ENCODE peak calls at places on chromosomes 4 and X, in four cellular contexts. One of them, this sample, is unnamed.

GRCh38 chr4:123672987-123673386 is 276.4 kb downstream of the SPRY1 start:
- DNase-seq in HepG2: no peak
- DNase-seq in K562: no peak
- DNase-seq in H1: no peak
- DNase-seq in this sample: no peak

GRCh38 chrX:133094098-133094731 is 2.7 kb downstream of the USP26 start:
- DNase-seq in K562: no peak
- DNase-seq in H1: no peak
- DNase-seq in HepG2: no peak
- DNase-seq in this sample: no peak

GRCh38 chrX:15988661-15989603 is 134.3 kb upstream of the AP1S2 start:
- DNase-seq in H1: no peak
- DNase-seq in HepG2: no peak
- DNase-seq in K562: no peak
- DNase-seq in this sample: peak

GRCh38 chrX:100931925-100932285 is 3.2 kb upstream of the XKRX start:
- DNase-seq in H1: no peak
- DNase-seq in HepG2: no peak
- DNase-seq in K562: no peak
- DNase-seq in this sample: no peak

GRCh38 chrX:21741378-21741777 is 16.5 kb downstream of the SMPX start:
- DNase-seq in H1: no peak
- DNase-seq in K562: no peak
- DNase-seq in HepG2: no peak
- DNase-seq in this sample: no peak

GRCh38 chrX:119693996-119694451 is 1.1 kb upstream of the SEPTIN6 start:
- DNase-seq in H1: peak
- DNase-seq in K562: no peak
- DNase-seq in HepG2: no peak
- DNase-seq in this sample: no peak

GRCh38 chr4:95080969-95081368 is 323.2 kb downstream of the BMPR1B start:
- DNase-seq in K562: no peak
- DNase-seq in HepG2: no peak
- DNase-seq in H1: no peak
- DNase-seq in this sample: no peak

GRCh38 chr4:80171251-80171650 is 26.1 kb upstream of the PRDM8 start:
- DNase-seq in HepG2: no peak
- DNase-seq in H1: no peak
- DNase-seq in K562: no peak
- DNase-seq in this sample: no peak

GRCh38 chr4:20641971-20642370 is 58.3 kb upstream of the PACRGL start:
- DNase-seq in K562: no peak
- DNase-seq in HepG2: no peak
- DNase-seq in H1: no peak
- DNase-seq in this sample: no peak

GRCh38 chrX:66638591-66639500 is at the start of gene EDA2R:
- DNase-seq in H1: peak
- DNase-seq in HepG2: peak
- DNase-seq in K562: no peak
- DNase-seq in this sample: peak

GRCh38 chrX:134315893-134316292 is 78.9 kb downstream of the CCDC160 start:
- DNase-seq in H1: no peak
- DNase-seq in K562: no peak
- DNase-seq in HepG2: no peak
- DNase-seq in this sample: no peak

GRCh38 chr4:147955827-147956565 is 224.1 kb downstream of the ARHGAP10 start:
- DNase-seq in H1: no peak
- DNase-seq in HepG2: no peak
- DNase-seq in K562: no peak
- DNase-seq in this sample: no peak

GRCh38 chr4:88215351-88215750 is 56.9 kb upstream of the ABCG2 start:
- DNase-seq in HepG2: no peak
- DNase-seq in K562: no peak
- DNase-seq in H1: no peak
- DNase-seq in this sample: no peak

DNA sequence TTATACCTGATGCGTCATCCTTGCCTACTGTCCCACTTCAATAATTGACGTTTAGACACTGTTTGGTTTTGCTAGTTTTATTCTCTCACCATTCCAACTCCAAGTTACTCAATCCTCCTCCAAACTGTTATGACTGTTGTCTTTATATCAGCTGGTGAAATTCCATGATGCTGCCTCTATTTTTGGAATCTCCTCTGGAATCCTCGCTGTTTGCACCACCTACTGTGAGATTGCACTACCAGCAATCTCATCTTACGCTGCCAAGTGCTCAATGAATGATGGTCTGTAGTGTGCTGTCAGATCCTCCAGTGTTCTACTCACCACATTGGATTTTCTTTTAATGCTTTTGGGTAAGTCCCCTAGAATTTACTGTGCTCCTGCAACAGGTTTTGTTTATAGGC is 13.2 kb upstream of the PCDH18 start:
- DNase-seq in H1: no peak
- DNase-seq in HepG2: no peak
- DNase-seq in K562: no peak
- DNase-seq in this sample: peak
- H3K4me3 ChIP-seq in H1: peak
- H3K4me3 ChIP-seq in HepG2: no peak
- H3K4me3 ChIP-seq in K562: no peak
- H3K4me3 ChIP-seq in this sample: no peak

DNA sequence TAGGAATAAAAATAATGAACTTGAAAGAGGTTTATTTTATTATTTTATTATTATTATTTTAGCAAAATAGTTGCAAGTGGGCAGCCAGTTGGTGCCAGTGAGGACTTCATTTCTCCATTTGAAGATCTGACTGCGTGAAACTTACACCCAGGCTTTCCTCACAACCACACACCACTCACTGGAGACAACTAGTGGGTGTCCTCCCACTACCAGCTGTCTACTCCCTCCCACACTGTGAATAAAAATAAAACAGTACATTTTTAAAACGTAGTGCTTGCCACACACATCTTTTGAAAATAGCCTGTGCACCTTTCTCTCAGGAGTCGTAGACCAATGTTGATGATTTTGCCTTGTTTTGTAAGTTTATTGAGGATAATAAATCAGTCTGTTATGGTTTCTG is 7.4 kb downstream of the FGF13 start:
- DNase-seq in HepG2: no peak
- DNase-seq in K562: no peak
- DNase-seq in H1: no peak
- DNase-seq in this sample: no peak
- TF ChIP-seq CTCF in HepG2: no peak
- TF ChIP-seq CTCF in K562: no peak
- TF ChIP-seq CTCF in H1: no peak
- TF ChIP-seq CTCF in this sample: no peak

GRCh38 chrX:20028588-20028987 is 37.7 kb upstream of the BCLAF3 start:
- DNase-seq in H1: no peak
- DNase-seq in HepG2: peak
- DNase-seq in K562: no peak
- DNase-seq in this sample: no peak
- TF ChIP-seq RNF2 in H1: no peak
- TF ChIP-seq RNF2 in HepG2: no peak
- TF ChIP-seq RNF2 in K562: no peak
- TF ChIP-seq RNF2 in this sample: no peak

GRCh38 chrX:104136241-104137019 is 20.4 kb downstream of the SLC25A53 start:
- DNase-seq in HepG2: peak
- DNase-seq in H1: no peak
- DNase-seq in K562: peak
- DNase-seq in this sample: peak
- H3K4me3 ChIP-seq in HepG2: peak
- H3K4me3 ChIP-seq in H1: peak
- H3K4me3 ChIP-seq in K562: no peak
- H3K4me3 ChIP-seq in this sample: peak

GRCh38 chrX:103629295-103630170 is 758 bp downstream of the TCEAL1 start:
- DNase-seq in HepG2: peak
- DNase-seq in K562: peak
- DNase-seq in H1: peak
- DNase-seq in this sample: peak
- TF ChIP-seq CTCF in HepG2: peak
- TF ChIP-seq CTCF in K562: peak
- TF ChIP-seq CTCF in H1: peak
- TF ChIP-seq CTCF in this sample: peak

GRCh38 chrX:110938977-110939732 is 143.5 kb upstream of the CHRDL1 start:
- DNase-seq in HepG2: no peak
- DNase-seq in K562: no peak
- DNase-seq in H1: no peak
- DNase-seq in this sample: no peak

GRCh38 chrX:110944323-110944761 is 148.7 kb upstream of the CHRDL1 start:
- DNase-seq in H1: peak
- DNase-seq in K562: no peak
- DNase-seq in HepG2: no peak
- DNase-seq in this sample: no peak

GRCh38 chrX:110941906-110942305 is 146.3 kb upstream of the CHRDL1 start:
- DNase-seq in HepG2: no peak
- DNase-seq in K562: no peak
- DNase-seq in H1: no peak
- DNase-seq in this sample: no peak

GRCh38 chrX:110944793-110945466 is 149.3 kb upstream of the CHRDL1 start:
- DNase-seq in HepG2: no peak
- DNase-seq in K562: no peak
- DNase-seq in H1: peak
- DNase-seq in this sample: no peak
- TF ChIP-seq RNF2 in HepG2: no peak
- TF ChIP-seq RNF2 in K562: no peak
- TF ChIP-seq RNF2 in H1: no peak
- TF ChIP-seq RNF2 in this sample: no peak

DNA sequence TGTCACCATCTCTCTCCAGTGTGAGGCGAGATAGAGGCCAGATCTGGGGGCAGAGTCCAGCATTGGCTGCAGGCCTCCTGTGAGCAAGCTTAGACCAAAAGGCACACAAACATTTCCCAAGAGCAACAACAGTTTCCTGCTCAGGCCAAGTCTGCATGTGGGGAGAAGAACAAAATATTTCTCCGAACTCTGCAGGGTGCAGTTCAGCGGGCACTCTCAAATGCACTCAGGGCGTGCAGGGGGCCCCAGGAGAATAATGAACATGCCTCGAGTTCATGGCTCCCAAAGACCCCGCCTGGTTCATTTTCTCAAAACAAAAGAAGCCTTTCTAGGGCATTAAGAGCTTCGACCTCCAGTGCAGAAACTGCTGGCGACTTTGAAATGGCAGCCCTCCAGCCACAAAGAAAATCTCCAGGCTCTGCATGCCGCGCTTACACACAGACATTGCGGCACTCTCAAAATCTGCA is 57.8 kb upstream of the HELT start:
- DNase-seq in K562: no peak
- DNase-seq in HepG2: peak
- DNase-seq in H1: no peak
- DNase-seq in this sample: no peak
- H3K4me3 ChIP-seq in K562: no peak
- H3K4me3 ChIP-seq in HepG2: peak
- H3K4me3 ChIP-seq in H1: no peak
- H3K4me3 ChIP-seq in this sample: no peak

GRCh38 chr4:67935888-67936287 is 27.4 kb downstream of the TMPRSS11A start:
- DNase-seq in K562: no peak
- DNase-seq in HepG2: no peak
- DNase-seq in H1: no peak
- DNase-seq in this sample: no peak
- TF ChIP-seq CTCF in K562: no peak
- TF ChIP-seq CTCF in HepG2: no peak
- TF ChIP-seq CTCF in H1: no peak
- TF ChIP-seq CTCF in this sample: no peak

GRCh38 chr4:14961292-14961691 is 41.0 kb upstream of the CPEB2 start:
- DNase-seq in K562: no peak
- DNase-seq in H1: no peak
- DNase-seq in HepG2: no peak
- DNase-seq in this sample: no peak

DNA sequence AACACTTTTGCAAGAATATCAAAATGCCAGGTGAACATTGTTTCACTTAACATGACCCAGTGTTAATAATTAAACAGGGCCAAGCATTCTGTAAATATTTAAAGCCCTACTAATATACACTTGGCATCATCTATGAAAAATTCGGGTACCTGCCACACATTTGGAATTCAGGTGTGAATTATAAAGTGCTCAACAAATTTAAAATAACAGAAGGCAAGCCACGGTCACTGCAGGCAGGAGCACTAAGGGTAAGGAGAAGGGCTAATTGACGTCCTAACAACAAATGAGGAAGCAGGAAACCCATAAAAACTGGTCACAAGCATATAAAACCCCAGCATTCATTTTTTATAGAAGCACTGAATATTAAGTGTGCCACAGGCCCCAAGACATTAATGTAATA is 43.8 kb upstream of the CPEB2 start:
- DNase-seq in K562: no peak
- DNase-seq in H1: no peak
- DNase-seq in HepG2: no peak
- DNase-seq in this sample: no peak
- TF ChIP-seq RNF2 in K562: no peak
- TF ChIP-seq RNF2 in H1: no peak
- TF ChIP-seq RNF2 in HepG2: no peak
- TF ChIP-seq RNF2 in this sample: no peak

DNA sequence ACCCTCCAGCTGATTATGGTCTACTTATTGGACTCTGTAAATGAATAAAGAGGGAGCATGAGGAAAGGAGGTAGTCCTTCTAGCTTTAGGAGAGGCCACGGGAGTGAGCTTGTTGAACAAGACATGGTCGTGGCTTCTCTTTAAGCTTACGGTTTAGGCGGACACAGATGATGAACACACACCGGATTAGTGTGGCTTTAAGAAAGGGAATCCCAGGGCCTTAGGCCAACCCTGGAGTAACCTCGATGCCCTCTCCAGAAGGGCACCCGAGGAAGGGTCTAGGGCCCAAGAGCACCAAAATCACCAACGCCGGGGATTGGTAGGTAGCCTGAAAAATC is 39.4 kb downstream of the ERVMER34-1 start:
- DNase-seq in HepG2: no peak
- DNase-seq in H1: no peak
- DNase-seq in K562: no peak
- DNase-seq in this sample: no peak
- H3K4me3 ChIP-seq in HepG2: peak
- H3K4me3 ChIP-seq in H1: peak
- H3K4me3 ChIP-seq in K562: peak
- H3K4me3 ChIP-seq in this sample: peak

This sample was measured in A549.